ENCODE peak calls at places on chromosomes 13 and 19, in five cellular contexts. One of them, this sample, is unnamed.

GRCh38 chr19:52065399-52065798 is 16.8 kb upstream of the ZNF432 start:
- DNase-seq in thoracic aorta: no peak
- DNase-seq in mesothelial cell of epicardium: no peak
- DNase-seq in K562: no peak
- DNase-seq in natural killer cell: no peak
- DNase-seq in this sample: no peak

GRCh38 chr13:112901951-112902651 is 66.9 kb upstream of the MCF2L start:
- DNase-seq in thoracic aorta: no peak
- DNase-seq in mesothelial cell of epicardium: no peak
- DNase-seq in K562: no peak
- DNase-seq in natural killer cell: no peak
- DNase-seq in this sample: peak

GRCh38 chr13:97386832-97387486 is 47.0 kb upstream of the RAP2A start:
- DNase-seq in thoracic aorta: no peak
- DNase-seq in mesothelial cell of epicardium: no peak
- DNase-seq in K562: no peak
- DNase-seq in natural killer cell: no peak
- DNase-seq in this sample: no peak

GRCh38 chr13:74103196-74103595 is 31.0 kb downstream of the KLF12 start:
- DNase-seq in thoracic aorta: no peak
- DNase-seq in mesothelial cell of epicardium: no peak
- DNase-seq in K562: no peak
- DNase-seq in natural killer cell: no peak
- DNase-seq in this sample: no peak

GRCh38 chr13:74135306-74136088 is 1.3 kb upstream of the KLF12 start:
- DNase-seq in thoracic aorta: peak
- DNase-seq in mesothelial cell of epicardium: peak
- DNase-seq in K562: peak
- DNase-seq in natural killer cell: peak
- DNase-seq in this sample: no peak

GRCh38 chr13:113553541-113554332 is 30.8 kb upstream of the TFDP1 start:
- DNase-seq in thoracic aorta: no peak
- DNase-seq in mesothelial cell of epicardium: no peak
- DNase-seq in K562: no peak
- DNase-seq in natural killer cell: no peak
- DNase-seq in this sample: no peak

GRCh38 chr13:80131204-80131603 is 209.7 kb downstream of the SPRY2 start:
- DNase-seq in thoracic aorta: peak
- DNase-seq in mesothelial cell of epicardium: no peak
- DNase-seq in K562: no peak
- DNase-seq in natural killer cell: no peak
- DNase-seq in this sample: peak

GRCh38 chr19:5352229-5352763 is 11.7 kb upstream of the PTPRS start:
- DNase-seq in thoracic aorta: no peak
- DNase-seq in mesothelial cell of epicardium: no peak
- DNase-seq in K562: peak
- DNase-seq in natural killer cell: no peak
- DNase-seq in this sample: no peak

GRCh38 chr13:25423831-25424230 is 52.1 kb downstream of the ATP8A2 start:
- DNase-seq in thoracic aorta: no peak
- DNase-seq in mesothelial cell of epicardium: no peak
- DNase-seq in K562: no peak
- DNase-seq in natural killer cell: no peak
- DNase-seq in this sample: no peak

GRCh38 chr19:45577111-45577905 is 7.3 kb downstream of the OPA3 start:
- DNase-seq in thoracic aorta: no peak
- DNase-seq in mesothelial cell of epicardium: no peak
- DNase-seq in K562: peak
- DNase-seq in natural killer cell: no peak
- DNase-seq in this sample: no peak

GRCh38 chr13:30353601-30354000 is 46.2 kb upstream of the KATNAL1 start:
- DNase-seq in thoracic aorta: no peak
- DNase-seq in mesothelial cell of epicardium: no peak
- DNase-seq in K562: no peak
- DNase-seq in natural killer cell: no peak
- DNase-seq in this sample: no peak

GRCh38 chr13:30355839-30356238 is 48.5 kb upstream of the KATNAL1 start:
- DNase-seq in thoracic aorta: no peak
- DNase-seq in mesothelial cell of epicardium: no peak
- DNase-seq in K562: no peak
- DNase-seq in natural killer cell: no peak
- DNase-seq in this sample: no peak

GRCh38 chr13:30353060-30353459 is 45.7 kb upstream of the KATNAL1 start:
- DNase-seq in thoracic aorta: no peak
- DNase-seq in mesothelial cell of epicardium: no peak
- DNase-seq in K562: no peak
- DNase-seq in natural killer cell: no peak
- DNase-seq in this sample: no peak

GRCh38 chr13:30354481-30355404 is 47.4 kb upstream of the KATNAL1 start:
- DNase-seq in thoracic aorta: no peak
- DNase-seq in mesothelial cell of epicardium: no peak
- DNase-seq in K562: no peak
- DNase-seq in natural killer cell: no peak
- DNase-seq in this sample: no peak

DNA sequence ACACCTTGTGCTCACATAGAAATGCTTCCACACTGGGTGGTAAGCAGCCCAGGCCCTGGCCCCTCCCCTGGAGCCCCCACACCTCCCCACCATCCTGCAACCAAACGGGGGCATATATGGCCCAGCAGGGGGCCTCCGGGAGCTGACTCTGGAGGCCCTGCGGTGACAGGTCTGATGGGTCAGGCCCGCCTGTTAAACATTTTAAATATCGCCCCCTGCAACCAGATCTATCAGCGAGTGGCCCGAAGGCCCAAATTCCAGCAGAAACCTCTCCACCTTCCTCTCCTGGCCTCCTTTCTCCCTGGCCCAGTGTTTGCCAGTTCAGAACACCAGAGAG is 48.0 kb upstream of the KATNAL1 start:
- DNase-seq in thoracic aorta: no peak
- DNase-seq in mesothelial cell of epicardium: no peak
- DNase-seq in K562: peak
- DNase-seq in natural killer cell: peak
- DNase-seq in this sample: no peak
- TF ChIP-seq CTCF in thoracic aorta: no peak
- TF ChIP-seq CTCF in mesothelial cell of epicardium: peak
- TF ChIP-seq CTCF in K562: peak
- TF ChIP-seq CTCF in natural killer cell: peak
- TF ChIP-seq CTCF in this sample: no peak

DNA sequence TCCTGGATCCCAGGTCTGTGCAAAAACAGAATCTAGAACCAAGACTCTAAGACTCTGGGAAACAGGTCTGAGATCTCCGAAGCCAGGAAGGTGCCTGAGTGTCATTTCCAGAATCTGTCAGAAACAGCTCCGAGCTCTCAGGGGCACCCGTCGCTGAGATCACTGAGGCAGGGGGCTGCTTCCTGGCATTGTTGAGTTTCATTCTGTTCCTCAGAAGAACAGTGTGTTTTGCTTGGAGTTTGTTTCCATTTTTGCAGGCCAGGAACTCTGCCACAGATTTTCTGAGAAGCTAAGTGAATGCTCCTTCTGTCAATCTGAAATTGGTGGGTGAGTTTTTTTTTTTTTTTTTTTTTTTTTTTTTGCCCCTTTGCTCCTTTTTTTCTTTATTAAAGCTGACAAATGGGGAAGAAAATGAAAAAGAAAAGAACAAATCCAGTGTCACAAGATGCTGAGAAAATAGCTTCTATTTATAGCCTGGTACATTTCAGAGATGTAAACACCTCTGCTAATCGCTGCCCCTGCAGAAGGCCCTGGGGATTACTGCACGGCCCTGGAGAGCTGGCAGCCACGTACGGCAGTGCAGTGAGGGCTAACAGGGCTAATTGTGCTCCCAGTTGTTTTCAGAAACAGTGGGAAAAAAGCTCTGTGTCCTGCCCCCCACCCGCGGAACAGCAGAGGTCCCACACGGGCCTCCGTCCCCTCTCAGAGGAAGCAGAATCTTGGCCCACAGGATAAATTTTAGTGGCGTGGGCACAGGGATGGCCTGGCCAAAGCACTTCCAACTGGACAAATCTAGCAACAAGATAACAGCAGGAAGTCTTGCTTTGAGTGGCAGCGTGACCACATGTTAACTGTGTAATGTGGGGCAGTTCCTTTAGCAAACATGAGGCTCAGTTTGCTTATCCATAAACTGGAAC is 237.6 kb upstream of the IRS2 start:
- DNase-seq in thoracic aorta: peak
- DNase-seq in mesothelial cell of epicardium: no peak
- DNase-seq in K562: no peak
- DNase-seq in natural killer cell: no peak
- DNase-seq in this sample: no peak
- TF ChIP-seq CTCF in thoracic aorta: no peak
- TF ChIP-seq CTCF in mesothelial cell of epicardium: no peak
- TF ChIP-seq CTCF in K562: no peak
- TF ChIP-seq CTCF in natural killer cell: no peak
- TF ChIP-seq CTCF in this sample: no peak

GRCh38 chr13:37168151-37168550 is 62.7 kb upstream of the CSNK1A1L start:
- DNase-seq in thoracic aorta: no peak
- DNase-seq in mesothelial cell of epicardium: no peak
- DNase-seq in K562: no peak
- DNase-seq in natural killer cell: no peak
- DNase-seq in this sample: no peak

GRCh38 chr13:37168922-37169321 is 63.5 kb upstream of the CSNK1A1L start:
- DNase-seq in thoracic aorta: no peak
- DNase-seq in mesothelial cell of epicardium: no peak
- DNase-seq in K562: no peak
- DNase-seq in natural killer cell: no peak
- DNase-seq in this sample: no peak

GRCh38 chr13:37175996-37176395 is 70.5 kb upstream of the CSNK1A1L start:
- DNase-seq in thoracic aorta: no peak
- DNase-seq in mesothelial cell of epicardium: no peak
- DNase-seq in K562: no peak
- DNase-seq in natural killer cell: no peak
- DNase-seq in this sample: no peak

GRCh38 chr13:37173214-37173613 is 67.8 kb upstream of the CSNK1A1L start:
- DNase-seq in thoracic aorta: no peak
- DNase-seq in mesothelial cell of epicardium: no peak
- DNase-seq in K562: no peak
- DNase-seq in natural killer cell: no peak
- DNase-seq in this sample: no peak
- TF ChIP-seq CTCF in thoracic aorta: no peak
- TF ChIP-seq CTCF in mesothelial cell of epicardium: no peak
- TF ChIP-seq CTCF in K562: no peak
- TF ChIP-seq CTCF in natural killer cell: no peak
- TF ChIP-seq CTCF in this sample: no peak

DNA sequence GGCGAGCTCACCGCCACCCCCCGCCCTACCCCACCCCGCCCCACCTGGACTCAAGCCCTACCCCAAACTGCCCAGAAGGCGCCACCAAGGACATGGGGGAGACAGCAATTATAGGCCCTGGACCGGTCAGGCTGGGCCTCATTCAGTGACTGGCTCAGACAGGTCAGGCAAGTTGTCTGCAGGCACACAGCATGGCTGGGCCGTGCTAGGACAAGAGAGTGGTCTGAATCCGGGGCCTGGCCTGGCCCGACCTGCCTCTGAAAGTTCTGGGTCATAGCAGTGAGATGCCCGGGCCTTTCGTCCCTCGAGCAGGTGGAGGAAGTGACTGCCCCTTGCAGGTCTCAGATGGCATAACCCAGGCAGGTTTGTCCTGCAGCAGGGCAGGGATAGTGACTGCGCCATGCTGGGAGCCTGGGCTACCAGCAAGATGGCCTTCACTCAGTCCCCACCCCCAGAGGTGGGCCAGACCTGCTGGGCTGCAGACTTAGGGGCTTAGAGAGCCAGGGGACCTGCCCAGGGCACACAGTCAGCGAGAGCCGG is 21.0 kb downstream of the COMP start:
- DNase-seq in thoracic aorta: no peak
- DNase-seq in mesothelial cell of epicardium: no peak
- DNase-seq in K562: no peak
- DNase-seq in natural killer cell: no peak
- DNase-seq in this sample: no peak
- TF ChIP-seq CTCF in thoracic aorta: no peak
- TF ChIP-seq CTCF in mesothelial cell of epicardium: no peak
- TF ChIP-seq CTCF in K562: no peak
- TF ChIP-seq CTCF in natural killer cell: no peak
- TF ChIP-seq CTCF in this sample: no peak

GRCh38 chr13:40971321-40971720 is 47.8 kb downstream of the ELF1 start:
- DNase-seq in thoracic aorta: no peak
- DNase-seq in mesothelial cell of epicardium: no peak
- DNase-seq in K562: no peak
- DNase-seq in natural killer cell: no peak
- DNase-seq in this sample: no peak

GRCh38 chr13:40973409-40973808 is 45.7 kb downstream of the ELF1 start:
- DNase-seq in thoracic aorta: no peak
- DNase-seq in mesothelial cell of epicardium: no peak
- DNase-seq in K562: no peak
- DNase-seq in natural killer cell: no peak
- DNase-seq in this sample: no peak

GRCh38 chr13:40975441-40975840 is 43.7 kb downstream of the ELF1 start:
- DNase-seq in thoracic aorta: no peak
- DNase-seq in mesothelial cell of epicardium: no peak
- DNase-seq in K562: no peak
- DNase-seq in natural killer cell: no peak
- DNase-seq in this sample: no peak

GRCh38 chr13:40970803-40971202 is 48.3 kb downstream of the ELF1 start:
- DNase-seq in thoracic aorta: no peak
- DNase-seq in mesothelial cell of epicardium: no peak
- DNase-seq in K562: no peak
- DNase-seq in natural killer cell: no peak
- DNase-seq in this sample: no peak

DNA sequence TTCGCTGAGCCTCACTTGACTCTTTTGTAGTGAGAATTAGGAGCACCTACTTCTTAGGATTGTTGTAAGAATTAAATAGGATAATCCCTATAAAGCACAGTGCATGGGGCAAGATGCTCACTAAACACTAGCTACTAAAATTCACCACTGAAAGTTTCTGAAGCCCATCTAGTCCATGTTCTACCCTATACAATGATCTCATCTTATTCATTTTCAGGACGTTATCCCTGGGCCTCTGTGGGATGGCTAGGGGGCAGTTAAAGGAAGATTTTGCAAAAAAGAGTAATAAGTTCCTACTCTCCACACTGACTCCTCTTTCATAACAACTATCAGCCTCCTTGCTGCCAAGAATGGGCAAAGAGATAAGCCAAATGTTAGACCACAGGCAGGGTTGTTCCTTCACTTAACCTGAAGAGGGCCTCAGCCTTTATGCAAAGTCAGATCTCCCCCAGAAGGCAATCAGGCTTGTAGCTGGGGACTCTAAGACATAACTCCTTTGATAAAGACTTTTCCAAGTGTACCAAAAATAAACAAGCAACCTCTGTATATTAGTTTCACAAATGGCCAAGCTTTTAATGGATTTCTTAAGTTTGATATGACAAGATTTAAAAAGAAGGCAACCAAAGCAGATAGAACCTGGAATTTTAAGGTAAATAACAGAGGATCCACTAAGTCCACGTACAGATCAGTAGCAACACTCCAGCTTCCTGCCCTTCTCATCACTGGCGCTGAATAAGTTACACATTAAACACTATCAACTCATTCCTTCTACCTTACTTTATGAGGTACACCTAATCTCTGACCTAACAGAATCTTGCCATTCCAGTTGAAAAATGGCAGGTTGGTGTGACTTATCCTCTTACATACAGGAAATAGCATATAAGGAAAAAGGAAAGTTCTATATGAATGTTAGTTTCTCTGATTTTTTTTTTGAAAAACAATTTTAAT is 44.4 kb downstream of the ELF1 start:
- DNase-seq in thoracic aorta: no peak
- DNase-seq in mesothelial cell of epicardium: no peak
- DNase-seq in K562: peak
- DNase-seq in natural killer cell: no peak
- DNase-seq in this sample: no peak
- TF ChIP-seq CTCF in thoracic aorta: peak
- TF ChIP-seq CTCF in mesothelial cell of epicardium: no peak
- TF ChIP-seq CTCF in K562: peak
- TF ChIP-seq CTCF in natural killer cell: peak
- TF ChIP-seq CTCF in this sample: no peak